ENCODE peak calls at places on chromosomes 1 and 21, in six cellular contexts. One of them, this sample, is unnamed.

GRCh38 chr1:102851616-102852015 is 256.7 kb downstream of the COL11A1 start:
- DNase-seq in epithelial cell of esophagus: no peak
- DNase-seq in CD8-positive, alpha-beta T cell: no peak
- DNase-seq in MCF 10A: no peak
- DNase-seq in fibroblast of mammary gland: no peak
- DNase-seq in lower leg skin: no peak
- DNase-seq in this sample: no peak

GRCh38 chr1:115098979-115099692 is 9.8 kb upstream of the TSPAN2 start:
- DNase-seq in epithelial cell of esophagus: no peak
- DNase-seq in CD8-positive, alpha-beta T cell: peak; percentile 74
- DNase-seq in MCF 10A: no peak
- DNase-seq in fibroblast of mammary gland: peak; percentile 49
- DNase-seq in lower leg skin: no peak
- DNase-seq in this sample: no peak

GRCh38 chr1:35539073-35539823 is 18.0 kb downstream of the KIAA0319L start:
- DNase-seq in epithelial cell of esophagus: peak; percentile 46
- DNase-seq in CD8-positive, alpha-beta T cell: peak; percentile 41
- DNase-seq in MCF 10A: peak; percentile 9
- DNase-seq in fibroblast of mammary gland: peak; percentile 42
- DNase-seq in lower leg skin: no peak
- DNase-seq in this sample: no peak

GRCh38 chr1:111602974-111603373 is 16.6 kb upstream of the RAP1A start:
- DNase-seq in epithelial cell of esophagus: no peak
- DNase-seq in CD8-positive, alpha-beta T cell: no peak
- DNase-seq in MCF 10A: no peak
- DNase-seq in fibroblast of mammary gland: no peak
- DNase-seq in lower leg skin: no peak
- DNase-seq in this sample: no peak

GRCh38 chr1:43648448-43648847 is 1.5 kb upstream of the KDM4A start:
- DNase-seq in epithelial cell of esophagus: peak; percentile 65
- DNase-seq in CD8-positive, alpha-beta T cell: no peak
- DNase-seq in MCF 10A: peak; percentile 42
- DNase-seq in fibroblast of mammary gland: peak; percentile 26
- DNase-seq in lower leg skin: no peak
- DNase-seq in this sample: no peak

GRCh38 chr1:21385022-21385421 is 54.9 kb upstream of the NBPF3 start:
- DNase-seq in epithelial cell of esophagus: no peak
- DNase-seq in CD8-positive, alpha-beta T cell: no peak
- DNase-seq in MCF 10A: no peak
- DNase-seq in fibroblast of mammary gland: no peak
- DNase-seq in lower leg skin: no peak
- DNase-seq in this sample: no peak

GRCh38 chr21:28294046-28294445 is 698.6 kb downstream of the LTN1 start:
- DNase-seq in epithelial cell of esophagus: peak; percentile 54
- DNase-seq in CD8-positive, alpha-beta T cell: no peak
- DNase-seq in MCF 10A: no peak
- DNase-seq in fibroblast of mammary gland: peak; percentile 21
- DNase-seq in lower leg skin: no peak
- DNase-seq in this sample: no peak

GRCh38 chr1:160837558-160838205 is 25.0 kb downstream of the CD244 start:
- DNase-seq in epithelial cell of esophagus: peak; percentile 29
- DNase-seq in CD8-positive, alpha-beta T cell: peak; percentile 81
- DNase-seq in MCF 10A: no peak
- DNase-seq in fibroblast of mammary gland: no peak
- DNase-seq in lower leg skin: peak; percentile 88
- DNase-seq in this sample: no peak

GRCh38 chr1:207918571-207918970 is 7.6 kb upstream of the CD34 start:
- DNase-seq in epithelial cell of esophagus: no peak
- DNase-seq in CD8-positive, alpha-beta T cell: no peak
- DNase-seq in MCF 10A: no peak
- DNase-seq in fibroblast of mammary gland: no peak
- DNase-seq in lower leg skin: no peak
- DNase-seq in this sample: no peak

GRCh38 chr1:99643021-99643779 is 2.7 kb upstream of the PALMD start:
- DNase-seq in epithelial cell of esophagus: peak; percentile 64
- DNase-seq in CD8-positive, alpha-beta T cell: no peak
- DNase-seq in MCF 10A: no peak
- DNase-seq in fibroblast of mammary gland: no peak
- DNase-seq in lower leg skin: no peak
- DNase-seq in this sample: no peak

GRCh38 chr21:30044447-30045064 is 104.8 kb upstream of the GRIK1 start:
- DNase-seq in epithelial cell of esophagus: peak; percentile 43
- DNase-seq in CD8-positive, alpha-beta T cell: no peak
- DNase-seq in MCF 10A: peak; percentile 53
- DNase-seq in fibroblast of mammary gland: peak; percentile 42
- DNase-seq in lower leg skin: no peak
- DNase-seq in this sample: no peak

GRCh38 chr1:10050611-10051010 is 17.9 kb downstream of the UBE4B start:
- DNase-seq in epithelial cell of esophagus: no peak
- DNase-seq in CD8-positive, alpha-beta T cell: no peak
- DNase-seq in MCF 10A: no peak
- DNase-seq in fibroblast of mammary gland: no peak
- DNase-seq in lower leg skin: peak; percentile 78
- DNase-seq in this sample: no peak

GRCh38 chr1:19081218-19081893 is 124.9 kb upstream of the IFFO2 start:
- DNase-seq in epithelial cell of esophagus: peak; percentile 53
- DNase-seq in CD8-positive, alpha-beta T cell: no peak
- DNase-seq in MCF 10A: peak; percentile 47
- DNase-seq in fibroblast of mammary gland: peak; percentile 80
- DNase-seq in lower leg skin: peak; percentile 91
- DNase-seq in this sample: no peak

GRCh38 chr1:1245178-1245839 is 1.2 kb downstream of the C1QTNF12 start:
- DNase-seq in epithelial cell of esophagus: no peak
- DNase-seq in CD8-positive, alpha-beta T cell: no peak
- DNase-seq in MCF 10A: no peak
- DNase-seq in fibroblast of mammary gland: no peak
- DNase-seq in lower leg skin: no peak
- DNase-seq in this sample: no peak

GRCh38 chr1:29805122-29805895 is 569.0 kb downstream of the PTPRU start:
- DNase-seq in epithelial cell of esophagus: no peak
- DNase-seq in CD8-positive, alpha-beta T cell: no peak
- DNase-seq in MCF 10A: no peak
- DNase-seq in fibroblast of mammary gland: no peak
- DNase-seq in lower leg skin: peak; percentile 81
- DNase-seq in this sample: no peak

GRCh38 chr1:9093096-9093495 is 23.7 kb upstream of the SLC2A5 start:
- DNase-seq in epithelial cell of esophagus: no peak
- DNase-seq in CD8-positive, alpha-beta T cell: no peak
- DNase-seq in MCF 10A: no peak
- DNase-seq in fibroblast of mammary gland: no peak
- DNase-seq in lower leg skin: no peak
- DNase-seq in this sample: no peak

GRCh38 chr1:223106856-223107255 is 36.2 kb downstream of the TLR5 start:
- DNase-seq in epithelial cell of esophagus: no peak
- DNase-seq in CD8-positive, alpha-beta T cell: no peak
- DNase-seq in MCF 10A: peak; percentile 74
- DNase-seq in fibroblast of mammary gland: peak; percentile 25
- DNase-seq in lower leg skin: no peak
- DNase-seq in this sample: no peak

GRCh38 chr1:23904748-23905357 is 8.3 kb downstream of the CNR2 start:
- DNase-seq in epithelial cell of esophagus: peak; percentile 81
- DNase-seq in CD8-positive, alpha-beta T cell: no peak
- DNase-seq in MCF 10A: peak; percentile 85
- DNase-seq in fibroblast of mammary gland: no peak
- DNase-seq in lower leg skin: no peak
- DNase-seq in this sample: no peak

GRCh38 chr1:76147917-76148316 is 73.4 kb downstream of the ST6GALNAC3 start:
- DNase-seq in epithelial cell of esophagus: no peak
- DNase-seq in CD8-positive, alpha-beta T cell: no peak
- DNase-seq in MCF 10A: no peak
- DNase-seq in fibroblast of mammary gland: no peak
- DNase-seq in lower leg skin: no peak
- DNase-seq in this sample: no peak

GRCh38 chr1:206705187-206705586 is 20.5 kb downstream of the MAPKAPK2 start:
- DNase-seq in epithelial cell of esophagus: peak; percentile 74
- DNase-seq in CD8-positive, alpha-beta T cell: no peak
- DNase-seq in MCF 10A: no peak
- DNase-seq in fibroblast of mammary gland: peak; percentile 90
- DNase-seq in lower leg skin: no peak
- DNase-seq in this sample: no peak

GRCh38 chr1:47482783-47483182 is 44.9 kb downstream of the FOXD2 start:
- DNase-seq in epithelial cell of esophagus: no peak
- DNase-seq in CD8-positive, alpha-beta T cell: no peak
- DNase-seq in MCF 10A: no peak
- DNase-seq in fibroblast of mammary gland: peak; percentile 47
- DNase-seq in lower leg skin: peak; percentile 34
- DNase-seq in this sample: no peak

GRCh38 chr1:61472876-61473275 is 252.1 kb downstream of the TM2D1 start:
- DNase-seq in epithelial cell of esophagus: peak; percentile 78
- DNase-seq in CD8-positive, alpha-beta T cell: no peak
- DNase-seq in MCF 10A: peak; percentile 79
- DNase-seq in fibroblast of mammary gland: peak; percentile 68
- DNase-seq in lower leg skin: no peak
- DNase-seq in this sample: no peak

GRCh38 chr1:30249446-30250337 is 473.7 kb downstream of the MATN1 start:
- DNase-seq in epithelial cell of esophagus: no peak
- DNase-seq in CD8-positive, alpha-beta T cell: no peak
- DNase-seq in MCF 10A: no peak
- DNase-seq in fibroblast of mammary gland: no peak
- DNase-seq in lower leg skin: no peak
- DNase-seq in this sample: no peak

GRCh38 chr1:154445040-154445472 is 39.9 kb downstream of the IL6R start:
- DNase-seq in epithelial cell of esophagus: peak; percentile 59
- DNase-seq in CD8-positive, alpha-beta T cell: peak; percentile 20
- DNase-seq in MCF 10A: peak; percentile 65
- DNase-seq in fibroblast of mammary gland: peak; percentile 75
- DNase-seq in lower leg skin: no peak
- DNase-seq in this sample: no peak

GRCh38 chr21:33022828-33023573 is 2.7 kb upstream of the OLIG2 start:
- DNase-seq in epithelial cell of esophagus: no peak
- DNase-seq in CD8-positive, alpha-beta T cell: no peak
- DNase-seq in MCF 10A: no peak
- DNase-seq in fibroblast of mammary gland: no peak
- DNase-seq in lower leg skin: peak; percentile 82
- DNase-seq in this sample: no peak

GRCh38 chr1:220695426-220695825 is 5.3 kb downstream of the C1orf115 start:
- DNase-seq in epithelial cell of esophagus: no peak
- DNase-seq in CD8-positive, alpha-beta T cell: no peak
- DNase-seq in MCF 10A: no peak
- DNase-seq in fibroblast of mammary gland: no peak
- DNase-seq in lower leg skin: no peak
- DNase-seq in this sample: no peak
- TF ChIP-seq CTCF in epithelial cell of esophagus: no peak
- TF ChIP-seq CTCF in CD8-positive, alpha-beta T cell: no peak
- TF ChIP-seq CTCF in MCF 10A: no peak
- TF ChIP-seq CTCF in fibroblast of mammary gland: no peak
- TF ChIP-seq CTCF in lower leg skin: no peak
- TF ChIP-seq CTCF in this sample: no peak

GRCh38 chr1:166141969-166142368 is 24.8 kb downstream of the FAM78B start:
- DNase-seq in epithelial cell of esophagus: no peak
- DNase-seq in CD8-positive, alpha-beta T cell: no peak
- DNase-seq in MCF 10A: no peak
- DNase-seq in fibroblast of mammary gland: no peak
- DNase-seq in lower leg skin: no peak
- DNase-seq in this sample: no peak
- TF ChIP-seq CTCF in epithelial cell of esophagus: no peak
- TF ChIP-seq CTCF in CD8-positive, alpha-beta T cell: no peak
- TF ChIP-seq CTCF in MCF 10A: no peak
- TF ChIP-seq CTCF in fibroblast of mammary gland: no peak
- TF ChIP-seq CTCF in lower leg skin: no peak
- TF ChIP-seq CTCF in this sample: no peak

DNA sequence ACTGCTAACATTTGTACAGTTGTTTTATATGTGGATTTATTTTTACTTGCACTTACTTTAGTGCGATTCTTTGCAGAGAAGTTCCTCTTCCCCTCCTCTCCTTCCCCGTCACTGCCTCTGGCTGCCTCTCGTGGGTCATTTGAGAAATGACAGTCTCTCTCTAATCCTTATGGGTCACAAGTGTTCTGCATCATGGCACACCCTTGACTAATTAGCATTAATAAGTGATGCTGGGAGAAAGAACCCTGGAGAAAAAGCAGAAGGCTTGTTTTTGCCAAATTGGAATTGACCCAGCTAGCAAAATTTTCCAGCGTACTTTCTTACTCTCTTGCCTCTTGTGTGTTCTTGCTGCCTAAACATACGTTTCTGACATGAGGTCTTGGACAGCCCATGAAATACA is 301.2 kb downstream of the DUSP10 start:
- DNase-seq in epithelial cell of esophagus: peak; percentile 31
- DNase-seq in CD8-positive, alpha-beta T cell: no peak
- DNase-seq in MCF 10A: no peak
- DNase-seq in fibroblast of mammary gland: peak; percentile 52
- DNase-seq in lower leg skin: no peak
- DNase-seq in this sample: no peak
- TF ChIP-seq CTCF in epithelial cell of esophagus: no peak
- TF ChIP-seq CTCF in CD8-positive, alpha-beta T cell: no peak
- TF ChIP-seq CTCF in MCF 10A: no peak
- TF ChIP-seq CTCF in fibroblast of mammary gland: peak; percentile 22
- TF ChIP-seq CTCF in lower leg skin: no peak
- TF ChIP-seq CTCF in this sample: no peak

GRCh38 chr1:14435368-14436023 is 163.0 kb upstream of the KAZN start:
- DNase-seq in epithelial cell of esophagus: no peak
- DNase-seq in CD8-positive, alpha-beta T cell: no peak
- DNase-seq in MCF 10A: no peak
- DNase-seq in fibroblast of mammary gland: no peak
- DNase-seq in lower leg skin: no peak
- DNase-seq in this sample: no peak
- TF ChIP-seq CTCF in epithelial cell of esophagus: no peak
- TF ChIP-seq CTCF in CD8-positive, alpha-beta T cell: no peak
- TF ChIP-seq CTCF in MCF 10A: peak; percentile 21
- TF ChIP-seq CTCF in fibroblast of mammary gland: peak; percentile 23
- TF ChIP-seq CTCF in lower leg skin: no peak
- TF ChIP-seq CTCF in this sample: peak; percentile 49

DNA sequence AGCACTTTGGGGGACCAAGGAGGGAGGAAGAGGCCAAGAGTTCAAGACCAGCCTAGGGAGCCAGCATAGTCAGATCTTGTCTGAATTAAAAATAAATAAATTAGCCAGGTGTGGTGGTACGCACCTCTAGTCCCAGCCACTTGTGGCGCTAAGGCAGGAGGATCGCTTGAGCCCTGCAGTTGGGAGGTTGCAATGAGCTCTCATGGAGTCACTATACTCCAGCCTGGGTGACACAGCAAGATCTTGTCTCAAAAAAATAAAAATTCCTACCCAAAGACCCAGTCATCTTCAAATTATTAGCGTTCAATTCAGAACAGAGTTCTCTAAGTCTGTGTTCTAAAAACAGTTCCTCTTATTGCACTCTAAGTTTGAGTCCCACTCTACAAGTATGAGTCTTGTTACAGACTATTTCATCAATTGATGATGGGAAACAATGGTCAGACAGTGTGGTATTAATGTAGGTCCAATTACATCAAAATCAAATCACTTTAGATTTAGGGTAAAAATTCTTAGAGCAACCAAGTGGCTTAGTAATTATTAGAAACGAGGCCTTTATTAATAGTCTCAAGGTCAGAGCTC is 6.9 kb downstream of the FOXJ3 start:
- DNase-seq in epithelial cell of esophagus: no peak
- DNase-seq in CD8-positive, alpha-beta T cell: no peak
- DNase-seq in MCF 10A: no peak
- DNase-seq in fibroblast of mammary gland: no peak
- DNase-seq in lower leg skin: no peak
- DNase-seq in this sample: no peak
- TF ChIP-seq CTCF in epithelial cell of esophagus: no peak
- TF ChIP-seq CTCF in CD8-positive, alpha-beta T cell: no peak
- TF ChIP-seq CTCF in MCF 10A: no peak
- TF ChIP-seq CTCF in fibroblast of mammary gland: no peak
- TF ChIP-seq CTCF in lower leg skin: no peak
- TF ChIP-seq CTCF in this sample: no peak

GRCh38 chr21:41289431-41289830 is 27.2 kb upstream of the FAM3B start:
- DNase-seq in epithelial cell of esophagus: peak; percentile 22
- DNase-seq in CD8-positive, alpha-beta T cell: no peak
- DNase-seq in MCF 10A: no peak
- DNase-seq in fibroblast of mammary gland: peak; percentile 18
- DNase-seq in lower leg skin: no peak
- DNase-seq in this sample: no peak
- TF ChIP-seq CTCF in epithelial cell of esophagus: no peak
- TF ChIP-seq CTCF in CD8-positive, alpha-beta T cell: no peak
- TF ChIP-seq CTCF in MCF 10A: no peak
- TF ChIP-seq CTCF in fibroblast of mammary gland: peak; percentile 3
- TF ChIP-seq CTCF in lower leg skin: no peak
- TF ChIP-seq CTCF in this sample: peak; percentile 22

This sample was measured in type B pancreatic cell.